ENCODE peak calls at places on chromosomes 4 and X, in six cellular contexts. A is IMR-90, E is mesenchymal stem cell, D is neuronal stem cell, J is H9, O is mesendoderm. B is an unnamed sample.
A peak's percentile ranks its signal among the peaks of the same experiment; 100 is the strongest.

GRCh38 chr4:52366625-52367024 is 292.5 kb downstream of the USP46 start:
- DNase-seq in E (no peak), D (no peak), J (no peak), O (no peak), A (no peak), B (no peak)

GRCh38 chrX:123884809-123885408 is 25.1 kb downstream of the XIAP start:
- DNase-seq in E (peak; percentile 48), J (no peak), A (peak; percentile 52), D (peak; percentile 5), O (peak; percentile 37), B (peak; percentile 6)

GRCh38 chr4:3860913-3861636 is 94.9 kb downstream of the ADRA2C start:
- DNase-seq in J (no peak), E (no peak), A (no peak), D (no peak), O (no peak), B (no peak)

GRCh38 chrX:5876984-5877655 is 351.5 kb downstream of the NLGN4X start:
- DNase-seq in E (peak; percentile 6), D (peak; percentile 2), J (peak; percentile 40), O (peak; percentile 47), A (no peak), B (peak; percentile 48)

GRCh38 chr4:54683616-54684346 is 26.0 kb downstream of the KIT start:
- DNase-seq in J (peak; percentile 41), E (peak; percentile 14), O (peak; percentile 75), D (no peak), A (no peak), B (peak; percentile 44)

GRCh38 chrX:153457136-153457825 is 11.4 kb upstream of the TREX2 start:
- DNase-seq in J (no peak), O (no peak), E (no peak), A (no peak), D (no peak), B (no peak)

GRCh38 chr4:7777017-7777710 is 162.5 kb downstream of the AFAP1 start:
- DNase-seq in A (no peak), E (no peak), J (no peak), O (no peak), D (no peak), B (no peak)

GRCh38 chr4:124123181-124123580 is 589.4 kb downstream of the ANKRD50 start:
- DNase-seq in O (no peak), A (no peak), D (no peak), J (no peak), E (no peak), B (no peak)

GRCh38 chr4:69584135-69584534 is 55.3 kb downstream of the UGT2A2 start:
- DNase-seq in D (no peak), J (no peak), O (no peak), A (no peak), E (no peak), B (no peak)

GRCh38 chr4:89000844-89001360 is 56.1 kb downstream of the FAM13A start:
- DNase-seq in J (no peak), E (peak; percentile 74), D (no peak), A (peak; percentile 60), O (no peak), B (peak; percentile 4)

GRCh38 chr4:1523907-1524636 is 117.8 kb upstream of the NKX1-1 start:
- DNase-seq in A (no peak), E (no peak), O (no peak), D (no peak), J (no peak), B (no peak)

GRCh38 chr4:108031427-108032083 is 41.9 kb downstream of the HADH start:
- DNase-seq in J (no peak), D (no peak), E (peak; percentile 34), A (peak; percentile 20), O (no peak), B (no peak)

GRCh38 chr4:186016796-186017195 is 52.2 kb upstream of the TLR3 start:
- DNase-seq in J (no peak), O (no peak), E (no peak), D (no peak), A (no peak), B (no peak)

GRCh38 chr4:158821228-158822009 is 52.6 kb downstream of the FNIP2 start:
- DNase-seq in J (no peak), A (peak; percentile 55), D (no peak), O (no peak), E (peak; percentile 50), B (peak; percentile 37)

GRCh38 chrX:13123857-13124345 is 79.5 kb upstream of the FAM9C start:
- DNase-seq in E (peak; percentile 28), D (no peak), A (peak; percentile 85), O (no peak), J (no peak), B (no peak)

GRCh38 chr4:61572160-61572559 is 372.0 kb downstream of the ADGRL3 start:
- DNase-seq in A (peak; percentile 19), O (no peak), D (no peak), E (peak; percentile 76), J (no peak), B (no peak)

GRCh38 chr4:6366581-6366980 is 96.9 kb downstream of the WFS1 start:
- DNase-seq in D (no peak), E (no peak), O (no peak), J (no peak), A (no peak), B (no peak)

GRCh38 chrX:40952855-40953254 is 132.4 kb upstream of the USP9X start:
- DNase-seq in J (no peak), A (peak; percentile 18), O (no peak), E (peak; percentile 30), D (no peak), B (no peak)

GRCh38 chrX:11462136-11462535 is 168.9 kb downstream of the AMELX start:
- DNase-seq in J (no peak), D (no peak), A (peak; percentile 8), E (no peak), O (no peak), B (no peak)

GRCh38 chrX:153398275-153398960 is 2.7 kb downstream of the PNMA6E start:
- DNase-seq in D (no peak), J (no peak), O (no peak), E (no peak), A (no peak), B (no peak)

GRCh38 chr4:52622564-52622963 is 36.5 kb downstream of the USP46 start:
- DNase-seq in D (no peak), J (no peak), E (no peak), A (no peak), O (no peak), B (no peak)

GRCh38 chrX:71911023-71911730 is 532 bp downstream of the NHSL2 start:
- DNase-seq in J (peak; percentile 64), O (peak; percentile 70), A (no peak), E (peak; percentile 35), D (peak; percentile 42), B (no peak)

DNA sequence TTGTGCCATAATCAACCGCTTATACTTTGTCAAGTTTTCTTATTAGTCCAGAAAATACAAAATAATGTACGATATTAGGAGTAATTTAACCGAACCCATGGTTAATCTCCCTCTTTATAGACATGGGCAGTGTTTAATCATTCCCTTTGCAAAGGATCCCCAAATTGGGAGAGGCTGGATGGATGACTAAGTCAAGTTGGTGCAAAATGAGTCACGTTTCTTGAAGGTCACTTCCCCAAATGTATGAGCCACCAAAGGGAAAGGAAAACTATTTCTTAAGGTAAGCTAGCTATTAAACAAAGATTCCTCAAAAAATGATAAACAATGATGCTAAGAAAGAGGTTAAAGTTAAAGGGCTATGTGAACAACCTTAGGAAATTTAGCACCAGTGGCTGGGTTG is 17.5 kb downstream of the MAML3 start:
- DNase-seq in D (no peak), O (no peak), A (peak; percentile 63), J (no peak), E (no peak), B (peak; percentile 35)
- H3K4me1 ChIP-seq in D (peaks cover 4% of the 10 kb centered on the region), O (peaks cover 4% of the 10 kb centered on the region), A (peaks cover 19% of the 10 kb centered on the region), J (peaks cover 15% of the 10 kb centered on the region), E (peaks cover 6% of the 10 kb centered on the region), B (peaks cover 11% of the 10 kb centered on the region)

DNA sequence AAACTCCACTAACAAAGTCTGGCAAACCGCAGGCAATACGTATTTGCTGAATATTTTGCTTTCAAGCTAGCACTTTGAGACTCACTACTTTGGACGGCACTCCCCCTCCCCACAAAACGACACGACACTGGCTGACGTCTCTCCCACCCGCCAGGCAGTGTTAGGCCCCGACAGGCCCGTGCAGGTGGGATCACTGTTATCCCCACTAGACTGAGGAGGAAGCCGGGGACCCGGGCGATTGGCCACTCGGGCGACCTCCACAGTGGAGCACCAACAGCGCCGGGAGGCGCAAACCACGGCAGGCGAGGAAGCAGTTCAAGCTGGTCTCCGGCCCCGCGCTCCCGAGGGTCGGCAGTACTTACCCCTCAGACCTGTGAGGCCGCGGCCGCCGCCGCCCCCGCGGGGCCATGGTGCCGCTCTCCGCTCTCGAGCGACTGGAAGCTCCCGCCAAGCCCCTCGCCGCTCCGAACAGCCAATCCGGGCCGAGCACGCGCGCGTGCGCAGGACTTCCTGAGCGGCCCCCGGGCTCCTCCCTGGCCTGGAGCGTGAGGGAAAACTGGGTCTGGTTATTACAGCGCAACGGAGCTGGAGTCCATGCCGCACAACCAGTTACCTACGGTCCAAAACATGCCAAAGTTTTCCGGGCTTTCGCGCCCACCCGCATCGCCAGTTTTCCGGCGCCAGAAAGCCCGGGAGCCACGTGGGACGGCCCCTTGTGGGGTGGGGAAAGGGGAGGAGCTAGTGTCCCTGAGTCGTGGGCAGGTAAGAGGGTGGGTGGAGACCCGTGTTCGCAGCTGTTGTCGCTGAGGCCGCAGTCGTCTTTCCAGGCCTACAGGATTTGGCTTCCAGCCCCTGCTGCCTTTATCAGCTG is at the start of gene CENPU:
- DNase-seq in E (peak; percentile 98), A (peak; percentile 98), D (peak; percentile 99), J (peak; percentile 99), O (peak; percentile 100), B (peak; percentile 99)
- H3K23ac ChIP-seq in E (no peak within 1 kb of the TSS), A (no peak within 1 kb of the TSS), D (peak within 1 kb of the TSS; percentile 62), J (no peak within 1 kb of the TSS), O (peak within 1 kb of the TSS; percentile 97), B (no peak within 1 kb of the TSS)

DNA sequence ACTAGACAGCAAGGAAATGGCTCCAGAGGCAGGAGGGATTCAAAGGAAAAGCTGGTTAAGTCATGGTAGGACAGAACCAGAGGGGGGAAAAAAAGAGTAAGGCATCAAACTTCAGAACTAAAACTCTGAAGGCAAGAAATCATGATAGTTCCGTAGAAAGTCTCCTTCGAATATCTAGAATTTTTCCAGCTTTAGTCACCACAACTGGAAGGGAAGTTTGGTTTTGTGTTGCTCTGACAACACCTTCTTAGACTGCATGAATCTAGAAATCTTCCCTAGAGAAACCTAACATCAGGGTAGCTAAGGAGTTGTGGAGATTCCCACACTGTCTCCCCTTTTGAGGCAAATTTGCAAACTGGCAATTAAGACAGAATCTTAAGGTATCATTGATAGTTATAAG is 33.7 kb downstream of the AMMECR1 start:
- DNase-seq in A (peak; percentile 88), D (no peak), O (peak; percentile 56), J (no peak), E (peak; percentile 89), B (peak; percentile 33)
- H3K4me1 ChIP-seq in A (peaks cover 15% of the 10 kb centered on the region), D (no peaks in the 10 kb centered on the region), O (no peaks in the 10 kb centered on the region), J (no peaks in the 10 kb centered on the region), E (no peaks in the 10 kb centered on the region), B (peaks cover 5% of the 10 kb centered on the region)

DNA sequence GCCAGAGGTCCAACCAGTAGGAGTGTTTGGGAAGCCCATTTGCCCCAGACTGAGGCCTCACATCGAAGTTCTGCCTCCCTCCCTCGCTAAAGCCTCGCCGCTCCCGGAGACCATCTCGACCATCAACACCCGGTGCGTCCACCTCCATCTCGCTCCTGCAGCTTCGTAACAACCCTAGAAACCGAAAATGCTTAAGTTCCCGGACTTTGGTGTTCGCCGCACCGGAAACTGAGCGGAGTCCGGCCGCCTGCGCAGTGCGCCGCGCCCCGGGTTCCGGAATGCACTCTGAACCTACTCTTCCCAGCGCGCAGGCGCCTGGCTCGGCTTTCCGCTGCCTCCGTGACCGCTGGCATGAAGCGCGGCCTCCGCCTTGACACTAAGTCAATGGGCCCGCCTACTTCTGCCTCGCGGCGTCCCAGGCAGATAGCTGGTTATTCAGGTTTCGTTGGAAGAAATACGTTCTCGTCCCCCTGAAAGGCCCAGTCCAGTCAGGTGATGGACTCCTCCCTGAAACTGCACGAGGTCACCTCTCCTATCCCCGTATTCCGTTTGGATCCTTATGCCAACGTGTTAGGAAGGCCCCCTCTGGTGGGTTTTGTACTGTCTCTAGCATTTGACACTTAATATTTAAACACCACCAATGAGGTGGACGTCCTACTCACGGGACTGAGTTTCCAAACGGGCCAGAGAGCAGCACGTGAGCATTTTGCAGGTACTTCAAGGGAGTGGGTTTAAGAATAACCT is 21.4 kb downstream of the FABP2 start:
- DNase-seq in J (peak; percentile 96), A (peak; percentile 89), O (peak; percentile 97), E (peak; percentile 92), D (peak; percentile 76), B (peak; percentile 99)
- H3K23ac ChIP-seq in J (no peak overlapping the region), A (peak overlapping the region; percentile 99), O (no peak overlapping the region), E (no peak overlapping the region), D (peak overlapping the region; percentile 17), B (no peak overlapping the region)

B was measured in trophoblast cell.